ENCODE peak calls at places on chromosomes 3 and 15, in nine cellular contexts. Q is iris pigment epithelial cell; B is T-helper 2 cell; K is glutamatergic neuron; H is activated T-cell treated with anti-CD3 and anti-CD28 coated beads, Interleukin-2, amount 50 U/mL, for 1 hour; A is psoas muscle; J is C1 segment of cervical spinal cord; V is body of pancreas; L is A549. Z is an unnamed sample.

GRCh38 chr15:51322622-51323296 is 15.6 kb downstream of the CYP19A1 start:
- DNase-seq in Q (peak; percentile 27), B (no peak), K (no peak), H (no peak), A (peak; percentile 82), J (no peak), V (no peak), L (no peak), Z (no peak)

GRCh38 chr3:71991051-71991450 is 206.1 kb upstream of the PROK2 start:
- DNase-seq in Q (peak; percentile 6), B (no peak), K (no peak), H (no peak), A (no peak), J (no peak), V (no peak), L (no peak), Z (no peak)

GRCh38 chr15:40106203-40107161 is 2.2 kb downstream of the BMF start:
- DNase-seq in Q (peak; percentile 76), B (peak; percentile 60), K (no peak), H (no peak), A (peak; percentile 77), J (no peak), V (peak; percentile 91), L (peak; percentile 54), Z (peak; percentile 77)

GRCh38 chr3:58299839-58300516 is 6.1 kb upstream of the RPP14 start:
- DNase-seq in Q (peak; percentile 64), B (no peak), K (no peak), H (no peak), A (no peak), J (peak; percentile 55), V (no peak), L (no peak), Z (no peak)

GRCh38 chr3:195083659-195084058 is 187.3 kb downstream of the XXYLT1 start:
- DNase-seq in Q (no peak), B (no peak), K (peak; percentile 3), H (no peak), A (peak; percentile 10), J (no peak), V (no peak), L (no peak), Z (no peak)

GRCh38 chr3:150461399-150461798 is 53.3 kb downstream of the TSC22D2 start:
- DNase-seq in Q (no peak), B (no peak), K (no peak), H (no peak), A (no peak), J (no peak), V (no peak), L (no peak), Z (no peak)

GRCh38 chr3:42149537-42150426 is 58.6 kb downstream of the TRAK1 start:
- DNase-seq in Q (no peak), B (no peak), K (no peak), H (no peak), A (no peak), J (peak; percentile 29), V (peak; percentile 60), L (no peak), Z (no peak)

GRCh38 chr3:190840146-190840545 is 22.3 kb downstream of the GMNC start:
- DNase-seq in Q (peak; percentile 8), B (no peak), K (no peak), H (no peak), A (no peak), J (no peak), V (no peak), L (no peak), Z (no peak)

GRCh38 chr3:38476157-38476756 is 19.9 kb upstream of the EXOG start:
- DNase-seq in Q (no peak), B (no peak), K (no peak), H (no peak), A (no peak), J (no peak), V (no peak), L (no peak), Z (no peak)

GRCh38 chr15:94592495-94592894 is 361.1 kb downstream of the MCTP2 start:
- DNase-seq in Q (no peak), B (no peak), K (no peak), H (no peak), A (no peak), J (no peak), V (no peak), L (no peak), Z (no peak)